ENCODE peak calls at places on chromosomes 1 and 21, in four cellular contexts. One of them, this sample, is unnamed. For H3K9me3, the result is how much of the 10 kb centered on the place peaks cover.

GRCh38 chr1:245657371-245657770 is 502.6 kb downstream of the KIF26B start:
- DNase-seq in tibial artery: no peak
- DNase-seq in uterus: no peak
- DNase-seq in endodermal cell: peak
- DNase-seq in this sample: no peak

GRCh38 chr21:28392436-28392835 is 600.2 kb downstream of the LTN1 start:
- DNase-seq in endodermal cell: no peak
- DNase-seq in uterus: no peak
- DNase-seq in tibial artery: no peak
- DNase-seq in this sample: no peak

GRCh38 chr1:100718581-100718980 is 961 bp upstream of the VCAM1 start:
- DNase-seq in uterus: no peak
- DNase-seq in tibial artery: no peak
- DNase-seq in endodermal cell: no peak
- DNase-seq in this sample: no peak

GRCh38 chr1:39376656-39377055 is 114.8 kb upstream of the BMP8A start:
- DNase-seq in uterus: no peak
- DNase-seq in tibial artery: no peak
- DNase-seq in endodermal cell: no peak
- DNase-seq in this sample: no peak

GRCh38 chr1:160154790-160155189 is 3.4 kb downstream of the ATP1A4 start:
- DNase-seq in tibial artery: no peak
- DNase-seq in endodermal cell: no peak
- DNase-seq in uterus: no peak
- DNase-seq in this sample: no peak

GRCh38 chr1:2204384-2205190 is 10.0 kb upstream of the FAAP20 start:
- DNase-seq in tibial artery: peak
- DNase-seq in endodermal cell: peak
- DNase-seq in uterus: peak
- DNase-seq in this sample: peak

GRCh38 chr1:23591460-23592208 is 32.3 kb upstream of the ID3 start:
- DNase-seq in endodermal cell: no peak
- DNase-seq in uterus: no peak
- DNase-seq in tibial artery: no peak
- DNase-seq in this sample: no peak

GRCh38 chr1:165914136-165914798 is 86.9 kb downstream of the UCK2 start:
- DNase-seq in endodermal cell: peak
- DNase-seq in tibial artery: peak
- DNase-seq in uterus: peak
- DNase-seq in this sample: peak

GRCh38 chr1:151255381-151255780 is 847 bp downstream of the PSMD4 start:
- DNase-seq in tibial artery: no peak
- DNase-seq in uterus: no peak
- DNase-seq in endodermal cell: no peak
- DNase-seq in this sample: no peak

GRCh38 chr1:151259351-151259750 is 4.8 kb downstream of the PSMD4 start:
- DNase-seq in uterus: no peak
- DNase-seq in endodermal cell: no peak
- DNase-seq in tibial artery: no peak
- DNase-seq in this sample: no peak

GRCh38 chr1:151251656-151252470 is 2.7 kb upstream of the PSMD4 start:
- DNase-seq in uterus: peak
- DNase-seq in endodermal cell: peak
- DNase-seq in tibial artery: peak
- DNase-seq in this sample: peak

DNA sequence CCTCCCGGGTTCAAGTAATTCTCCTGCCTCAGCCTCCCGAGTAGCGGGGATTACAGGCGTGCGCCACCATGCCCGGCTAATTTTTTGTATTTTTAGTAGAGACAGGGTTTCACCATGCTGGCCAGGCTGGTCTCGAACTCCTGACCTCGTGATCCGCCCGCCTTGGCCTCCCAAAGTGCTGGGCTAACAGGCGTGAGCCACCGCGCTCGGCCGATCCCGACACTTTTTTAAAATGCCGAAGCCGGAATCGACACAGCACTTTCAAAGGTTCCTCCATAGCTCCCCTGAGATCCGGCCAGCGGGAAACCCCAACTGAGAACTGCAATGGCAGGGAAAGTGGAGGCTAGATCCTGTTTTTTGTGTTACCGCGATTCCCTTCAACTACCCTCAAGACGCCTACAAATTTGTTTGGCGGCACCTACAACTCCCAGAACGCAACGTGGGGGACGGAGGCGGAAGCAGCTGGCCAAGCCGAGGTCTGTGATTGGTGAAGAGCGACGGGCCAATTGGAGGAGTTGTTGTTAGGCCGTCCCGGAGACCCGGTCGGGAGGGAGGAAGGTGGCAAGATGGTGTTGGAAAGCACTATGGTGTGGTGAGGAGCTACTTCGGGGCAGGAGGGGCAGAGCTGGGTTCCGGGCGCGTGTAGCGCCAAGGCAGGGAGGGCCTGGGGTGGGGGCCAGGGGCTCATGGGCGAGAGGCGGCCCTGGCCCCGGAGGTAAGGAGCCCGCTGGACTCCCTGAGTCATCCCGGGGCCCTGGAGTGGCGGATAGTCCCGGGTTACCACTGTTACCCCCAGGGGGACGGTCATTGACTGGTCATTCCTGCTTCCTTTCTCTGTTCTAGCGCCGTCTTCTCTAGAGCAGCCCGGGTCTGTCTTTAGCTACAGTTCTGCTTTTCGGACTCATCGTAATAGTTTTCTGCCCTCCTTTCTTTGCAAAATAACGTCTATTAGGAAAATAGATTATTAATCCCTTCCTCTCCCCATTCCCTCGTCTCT is at the start of gene PSMD4:
- DNase-seq in uterus: peak
- DNase-seq in tibial artery: peak
- DNase-seq in endodermal cell: peak
- DNase-seq in this sample: peak
- TF ChIP-seq CTCF in uterus: no peak
- TF ChIP-seq CTCF in tibial artery: no peak
- TF ChIP-seq CTCF in endodermal cell: peak
- TF ChIP-seq CTCF in this sample: no peak

GRCh38 chr1:244615301-244615700 is 37.6 kb upstream of the DESI2 start:
- DNase-seq in uterus: no peak
- DNase-seq in endodermal cell: no peak
- DNase-seq in tibial artery: no peak
- DNase-seq in this sample: no peak
- H3K9me3 ChIP-seq in uterus: under half
- H3K9me3 ChIP-seq in endodermal cell: under half
- H3K9me3 ChIP-seq in tibial artery: under half
- H3K9me3 ChIP-seq in this sample: under half

GRCh38 chr1:38026592-38027200 is 14.2 kb downstream of the UTP11 start:
- DNase-seq in uterus: no peak
- DNase-seq in tibial artery: no peak
- DNase-seq in endodermal cell: peak
- DNase-seq in this sample: no peak
- TF ChIP-seq CTCF in uterus: no peak
- TF ChIP-seq CTCF in tibial artery: no peak
- TF ChIP-seq CTCF in endodermal cell: peak
- TF ChIP-seq CTCF in this sample: peak

GRCh38 chr1:169381162-169381561 is 13.2 kb downstream of the BLZF1 start:
- DNase-seq in endodermal cell: no peak
- DNase-seq in tibial artery: no peak
- DNase-seq in uterus: no peak
- DNase-seq in this sample: no peak
- H3K9me3 ChIP-seq in endodermal cell: under half
- H3K9me3 ChIP-seq in tibial artery: under half
- H3K9me3 ChIP-seq in uterus: under half
- H3K9me3 ChIP-seq in this sample: under half

This sample was measured in right atrium auricular region.